ENCODE peak calls at places on chromosomes 13 and 19, in four cellular contexts. E is epithelial cell of esophagus, U is bronchial epithelial cell, R is epithelial cell of proximal tubule. Y is an unnamed sample.

GRCh38 chr19:7868671-7869452 is 5.3 kb downstream of the PRR36 start:
- DNase-seq in U (peak), E (peak), R (no peak), Y (peak)

GRCh38 chr19:46755077-46755852 is 9.0 kb upstream of the STRN4 start:
- DNase-seq in U (no peak), R (no peak), E (no peak), Y (no peak)

GRCh38 chr19:9875796-9876195 is 40.7 kb downstream of the PIN1 start:
- DNase-seq in E (no peak), R (no peak), U (no peak), Y (no peak)

GRCh38 chr13:78137404-78138142 is 218.9 kb upstream of the EDNRB start:
- DNase-seq in U (peak), E (peak), R (peak), Y (peak)

GRCh38 chr13:112456138-112457056 is 80.2 kb downstream of the SPACA7 start:
- DNase-seq in E (no peak), U (no peak), R (no peak), Y (no peak)

GRCh38 chr13:113187905-113188595 is 20.4 kb downstream of the PCID2 start:
- DNase-seq in R (no peak), U (no peak), E (no peak), Y (no peak)

GRCh38 chr19:55641376-55642152 is 762 bp downstream of the ZNF580 start:
- DNase-seq in U (no peak), R (no peak), E (peak), Y (no peak)

GRCh38 chr13:75774176-75774575 is 138.0 kb downstream of the LMO7 start:
- DNase-seq in E (no peak), R (no peak), U (peak), Y (no peak)

GRCh38 chr13:46211116-46211515 is 612 bp upstream of the LRRC63 start:
- DNase-seq in R (no peak), E (peak), U (no peak), Y (no peak)

GRCh38 chr19:55688422-55689218 is 13.6 kb downstream of the EPN1 start:
- DNase-seq in U (no peak), R (no peak), E (no peak), Y (no peak)

GRCh38 chr19:14772467-14772866 is 5.9 kb downstream of the ADGRE2 start:
- DNase-seq in U (no peak), R (no peak), E (no peak), Y (no peak)

GRCh38 chr19:34808566-34808965 is 35.6 kb upstream of the ZNF599 start:
- DNase-seq in E (peak), U (peak), R (peak), Y (peak)

GRCh38 chr19:44021221-44021620 is 4.0 kb upstream of the ZNF222 start:
- DNase-seq in U (no peak), R (no peak), E (no peak), Y (no peak)

GRCh38 chr13:41709511-41709910 is 251.4 kb downstream of the VWA8 start:
- DNase-seq in U (peak), R (no peak), E (peak), Y (no peak)

GRCh38 chr13:112625698-112626097 is 37.7 kb upstream of the TUBGCP3 start:
- DNase-seq in U (no peak), E (no peak), R (no peak), Y (no peak)

GRCh38 chr19:36528921-36529518 is 949 bp upstream of the ZNF260 start:
- DNase-seq in U (no peak), R (no peak), E (no peak), Y (no peak)

GRCh38 chr13:105773887-105774538 is 761.4 kb downstream of the EFNB2 start:
- DNase-seq in R (peak), E (peak), U (peak), Y (peak)

GRCh38 chr13:101150998-101151397 is 265.3 kb downstream of the NALCN start:
- DNase-seq in E (no peak), U (no peak), R (no peak), Y (no peak)

GRCh38 chr19:18089726-18090125 is 3.0 kb upstream of the IL12RB1 start:
- DNase-seq in E (no peak), R (no peak), U (no peak), Y (no peak)

GRCh38 chr19:8050274-8051096 is 2.1 kb upstream of the CCL25 start:
- DNase-seq in U (peak), R (no peak), E (peak), Y (peak)

GRCh38 chr19:50044922-50045321 is 19.1 kb downstream of the ZNF473 start:
- DNase-seq in R (no peak), U (no peak), E (no peak), Y (no peak)

GRCh38 chr13:75426421-75426820 is 55.5 kb downstream of the TBC1D4 start:
- DNase-seq in E (peak), U (peak), R (no peak), Y (no peak)

GRCh38 chr19:5436101-5436947 is 18.9 kb upstream of the ZNRF4 start:
- DNase-seq in R (no peak), U (no peak), E (no peak), Y (no peak)

GRCh38 chr19:5751709-5752108 is 31.3 kb downstream of the CATSPERD start:
- DNase-seq in R (no peak), U (no peak), E (no peak), Y (no peak)

GRCh38 chr19:50795665-50796073 is 5.5 kb downstream of the ACP4 start:
- DNase-seq in E (no peak), U (no peak), R (no peak), Y (no peak)

GRCh38 chr19:4506449-4507149 is 11.7 kb downstream of the PLIN4 start:
- DNase-seq in E (peak), R (no peak), U (peak), Y (no peak)

GRCh38 chr19:4456566-4456842 is 1.1 kb downstream of the UBXN6 start:
- DNase-seq in R (no peak), E (peak), U (peak), Y (no peak)

GRCh38 chr19:3136684-3137055 is 837 bp downstream of the GNA15 start:
- DNase-seq in U (peak), E (peak), R (no peak), Y (no peak)

GRCh38 chr13:27820524-27821482 is 28.5 kb downstream of the GSX1 start:
- DNase-seq in U (no peak), E (no peak), R (no peak), Y (no peak)

GRCh38 chr19:6048808-6049405 is 61.4 kb downstream of the RFX2 start:
- DNase-seq in R (no peak), U (peak), E (peak), Y (no peak)

GRCh38 chr13:60755380-60756163 is 358.6 kb downstream of the TDRD3 start:
- DNase-seq in R (no peak), U (peak), E (peak), Y (peak)

GRCh38 chr19:33830264-33830663 is 33.6 kb downstream of the KCTD15 start:
- DNase-seq in U (no peak), E (no peak), R (no peak), Y (no peak)

DNA sequence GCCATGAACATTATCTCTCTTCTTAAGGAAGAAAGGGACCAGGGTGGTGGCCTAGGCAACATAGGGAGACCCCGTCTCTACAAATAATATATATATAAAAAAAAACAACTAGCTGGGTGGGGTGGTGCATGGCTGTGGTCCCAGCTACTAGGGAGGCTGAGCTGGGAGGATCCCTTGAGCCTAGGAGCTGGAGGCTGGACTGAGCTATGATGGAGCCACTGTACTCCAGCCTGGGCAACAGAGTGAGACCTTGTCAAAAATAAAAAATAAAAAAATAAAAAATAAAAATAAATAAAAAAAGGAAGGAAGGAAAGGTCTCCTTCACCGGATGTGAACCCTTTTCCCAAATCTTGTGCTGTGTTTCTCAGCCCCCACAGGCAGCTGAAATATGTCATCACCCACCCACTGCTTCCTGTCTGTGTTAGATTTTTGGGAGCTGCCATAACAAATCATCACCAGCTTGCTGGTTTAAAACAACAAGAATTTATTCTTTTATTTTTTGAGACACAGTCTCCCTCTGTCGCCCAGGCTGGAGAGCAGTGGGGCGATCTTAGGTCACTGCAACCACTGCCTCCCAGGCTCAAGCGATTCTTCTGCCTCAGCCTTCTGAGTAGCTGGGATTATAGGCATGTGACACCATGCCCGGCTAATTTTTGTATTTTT is 9.5 kb upstream of the TSPAN16 start:
- DNase-seq in U (peak), E (no peak), R (no peak), Y (no peak)
- H3K4me3 ChIP-seq in U (no peak), E (no peak), R (no peak), Y (no peak)

GRCh38 chr19:48784527-48784926 is 26.3 kb downstream of the BCAT2 start:
- DNase-seq in U (no peak), R (no peak), E (no peak), Y (no peak)
- TF ChIP-seq CTCF in U (peak), R (peak), E (peak), Y (no peak)

GRCh38 chr19:19525611-19526380 is 2.9 kb upstream of the YJEFN3 start:
- DNase-seq in R (no peak), U (no peak), E (no peak), Y (no peak)
- H3K4me3 ChIP-seq in R (no peak), U (no peak), E (no peak), Y (no peak)

DNA sequence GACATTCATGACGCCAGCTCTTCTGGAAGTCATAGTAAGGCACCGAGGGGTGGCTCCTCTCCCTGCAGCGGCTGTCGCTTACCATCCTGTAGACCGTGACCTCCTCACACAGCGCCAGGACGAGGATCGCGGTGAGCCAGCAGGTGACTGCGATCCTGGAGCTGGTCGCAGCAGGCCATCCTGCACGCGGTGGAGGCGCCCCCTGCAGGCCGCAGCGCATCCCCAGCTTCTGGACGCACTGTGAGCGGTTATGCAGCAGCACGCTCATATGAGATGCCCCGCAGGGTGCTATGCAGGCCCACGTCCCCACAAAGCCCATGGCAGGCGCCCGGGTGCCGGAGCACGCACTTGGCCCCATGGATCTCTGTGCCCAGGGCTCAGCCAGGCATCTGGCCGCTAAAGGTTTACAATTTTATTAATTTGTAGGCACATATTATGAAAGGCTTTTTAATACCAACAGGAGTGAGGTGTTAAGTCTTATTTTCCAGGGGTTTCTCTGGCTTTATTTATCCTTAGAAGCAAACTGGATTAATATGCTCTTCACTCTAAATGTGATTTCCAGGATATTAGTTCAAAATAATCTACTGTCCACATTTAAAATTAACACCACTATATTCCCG is 35.6 kb upstream of the PSPC1 start:
- DNase-seq in U (peak), R (no peak), E (peak), Y (no peak)
- TF ChIP-seq CTCF in U (peak), R (peak), E (peak), Y (peak)